ENCODE peak calls at places on chromosomes 2 and 18, in six cellular contexts. One of them, this sample, is unnamed. For H3K4me1 and H3K9me3, the result is how much of the 10 kb centered on the place peaks cover.

GRCh38 chr2:85181844-85182456 is 48.8 kb downstream of the TCF7L1 start:
- DNase-seq in transverse colon: no peak
- DNase-seq in spleen: peak
- DNase-seq in neural progenitor cell: no peak
- DNase-seq in suprapubic skin: no peak
- DNase-seq in left ventricle myocardium inferior: no peak
- DNase-seq in this sample: no peak

GRCh38 chr2:96760986-96761832 is 507 bp downstream of the CNNM4 start:
- DNase-seq in neural progenitor cell: peak
- DNase-seq in spleen: peak
- DNase-seq in left ventricle myocardium inferior: no peak
- DNase-seq in transverse colon: peak
- DNase-seq in suprapubic skin: no peak
- DNase-seq in this sample: peak

GRCh38 chr2:112834379-112835014 is 2.1 kb downstream of the IL1B start:
- DNase-seq in left ventricle myocardium inferior: no peak
- DNase-seq in suprapubic skin: no peak
- DNase-seq in neural progenitor cell: no peak
- DNase-seq in spleen: no peak
- DNase-seq in transverse colon: peak
- DNase-seq in this sample: no peak

GRCh38 chr2:240468300-240469238 is 33.1 kb downstream of the GPC1 start:
- DNase-seq in spleen: peak
- DNase-seq in transverse colon: peak
- DNase-seq in neural progenitor cell: no peak
- DNase-seq in left ventricle myocardium inferior: no peak
- DNase-seq in suprapubic skin: peak
- DNase-seq in this sample: peak

GRCh38 chr18:67463829-67464228 is 52.7 kb downstream of the DSEL start:
- DNase-seq in left ventricle myocardium inferior: no peak
- DNase-seq in spleen: no peak
- DNase-seq in neural progenitor cell: no peak
- DNase-seq in transverse colon: no peak
- DNase-seq in suprapubic skin: no peak
- DNase-seq in this sample: no peak

GRCh38 chr18:9886005-9886348 is 204 bp downstream of the TXNDC2 start:
- DNase-seq in transverse colon: no peak
- DNase-seq in spleen: no peak
- DNase-seq in neural progenitor cell: no peak
- DNase-seq in left ventricle myocardium inferior: no peak
- DNase-seq in suprapubic skin: no peak
- DNase-seq in this sample: no peak

GRCh38 chr2:195741191-195741590 is 84.2 kb downstream of the SLC39A10 start:
- DNase-seq in spleen: no peak
- DNase-seq in transverse colon: no peak
- DNase-seq in left ventricle myocardium inferior: no peak
- DNase-seq in suprapubic skin: no peak
- DNase-seq in neural progenitor cell: no peak
- DNase-seq in this sample: no peak

GRCh38 chr2:2974982-2975381 is 402.6 kb downstream of the EIPR1 start:
- DNase-seq in transverse colon: no peak
- DNase-seq in spleen: no peak
- DNase-seq in suprapubic skin: no peak
- DNase-seq in neural progenitor cell: no peak
- DNase-seq in left ventricle myocardium inferior: no peak
- DNase-seq in this sample: no peak

DNA sequence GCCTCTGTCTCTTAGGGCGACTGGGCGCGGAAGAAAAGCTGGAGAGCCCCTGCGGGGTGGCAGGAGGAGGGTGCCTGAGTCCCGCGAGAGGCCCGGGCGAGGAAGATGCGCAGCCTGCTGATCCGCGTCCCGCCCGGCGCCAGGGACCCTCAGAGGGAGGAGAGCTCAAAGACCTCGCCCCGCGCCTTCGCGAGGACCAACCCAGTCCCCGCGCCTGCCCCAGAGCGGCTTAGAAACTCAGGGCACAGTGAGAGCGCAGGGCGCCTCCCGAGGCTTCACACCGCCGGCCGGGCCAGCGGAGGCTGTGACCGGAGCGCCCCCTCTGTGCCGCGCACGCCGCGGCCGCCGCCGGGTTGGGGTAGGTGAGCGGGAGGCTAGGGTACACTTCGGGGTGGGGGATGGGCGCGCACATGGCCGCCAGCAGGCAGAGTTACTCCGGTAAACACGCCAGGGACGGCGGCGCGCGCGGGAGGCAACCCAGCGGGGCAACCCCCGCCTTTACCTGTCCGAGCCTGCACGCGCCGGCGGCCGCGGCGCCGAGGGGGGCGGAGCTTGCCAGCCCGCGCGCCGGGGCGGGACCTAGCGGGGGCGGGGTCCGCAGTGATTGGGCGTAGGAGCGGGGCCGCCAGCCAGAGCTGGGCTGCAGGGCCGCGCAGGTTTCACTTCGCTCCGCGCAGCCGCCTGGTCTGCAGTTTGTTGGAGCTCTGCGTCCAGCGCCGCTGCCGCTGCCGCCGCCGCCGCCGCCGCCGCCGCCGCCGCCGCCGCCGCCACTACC is at the start of gene BCL2L11:
- DNase-seq in spleen: peak
- DNase-seq in suprapubic skin: peak
- DNase-seq in left ventricle myocardium inferior: peak
- DNase-seq in transverse colon: peak
- DNase-seq in neural progenitor cell: peak
- DNase-seq in this sample: peak
- H3K4me1 ChIP-seq in spleen: half or more
- H3K4me1 ChIP-seq in suprapubic skin: half or more
- H3K4me1 ChIP-seq in left ventricle myocardium inferior: half or more
- H3K4me1 ChIP-seq in transverse colon: under half
- H3K4me1 ChIP-seq in neural progenitor cell: under half
- H3K4me1 ChIP-seq in this sample: under half

GRCh38 chr2:64688909-64689308 is 35.2 kb upstream of the SERTAD2 start:
- DNase-seq in neural progenitor cell: no peak
- DNase-seq in spleen: no peak
- DNase-seq in transverse colon: no peak
- DNase-seq in left ventricle myocardium inferior: no peak
- DNase-seq in suprapubic skin: no peak
- DNase-seq in this sample: no peak

GRCh38 chr2:64697286-64698023 is 43.7 kb upstream of the SERTAD2 start:
- DNase-seq in neural progenitor cell: no peak
- DNase-seq in left ventricle myocardium inferior: no peak
- DNase-seq in transverse colon: no peak
- DNase-seq in spleen: no peak
- DNase-seq in suprapubic skin: no peak
- DNase-seq in this sample: no peak

GRCh38 chr2:64695656-64696310 is 42.1 kb upstream of the SERTAD2 start:
- DNase-seq in neural progenitor cell: no peak
- DNase-seq in transverse colon: no peak
- DNase-seq in suprapubic skin: no peak
- DNase-seq in left ventricle myocardium inferior: no peak
- DNase-seq in spleen: no peak
- DNase-seq in this sample: no peak

GRCh38 chr2:64696631-64697030 is 42.9 kb upstream of the SERTAD2 start:
- DNase-seq in neural progenitor cell: no peak
- DNase-seq in transverse colon: no peak
- DNase-seq in left ventricle myocardium inferior: no peak
- DNase-seq in suprapubic skin: no peak
- DNase-seq in spleen: no peak
- DNase-seq in this sample: no peak

DNA sequence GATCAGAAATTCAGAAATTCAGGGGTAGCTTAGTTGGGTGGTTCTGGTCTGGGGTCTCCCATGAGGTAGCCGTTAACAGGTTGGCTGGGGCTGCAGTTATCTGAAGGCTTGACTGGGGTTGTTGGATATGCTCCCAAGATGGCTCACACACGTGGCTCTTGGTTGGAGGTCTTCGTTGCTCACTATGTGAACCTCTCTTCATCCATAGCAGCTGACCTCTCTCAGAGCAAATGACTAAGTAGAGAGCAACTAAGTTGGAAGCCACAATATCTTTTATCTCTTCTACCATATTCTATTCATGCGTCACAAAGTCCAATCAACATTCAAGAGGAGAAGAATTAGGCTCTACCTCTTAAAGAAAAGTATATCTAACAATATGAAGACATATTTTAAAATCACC is 38.7 kb upstream of the SERTAD2 start:
- DNase-seq in suprapubic skin: no peak
- DNase-seq in transverse colon: no peak
- DNase-seq in neural progenitor cell: no peak
- DNase-seq in left ventricle myocardium inferior: no peak
- DNase-seq in spleen: no peak
- DNase-seq in this sample: no peak
- H3K27ac ChIP-seq in suprapubic skin: no peak
- H3K27ac ChIP-seq in transverse colon: no peak
- H3K27ac ChIP-seq in neural progenitor cell: no peak
- H3K27ac ChIP-seq in left ventricle myocardium inferior: no peak
- H3K27ac ChIP-seq in spleen: no peak
- H3K27ac ChIP-seq in this sample: no peak

GRCh38 chr2:201538025-201538424 is 86.5 kb downstream of the STRADB start:
- DNase-seq in neural progenitor cell: no peak
- DNase-seq in left ventricle myocardium inferior: no peak
- DNase-seq in transverse colon: no peak
- DNase-seq in spleen: no peak
- DNase-seq in suprapubic skin: no peak
- DNase-seq in this sample: no peak
- H3K9me3 ChIP-seq in neural progenitor cell: under half
- H3K9me3 ChIP-seq in left ventricle myocardium inferior: under half
- H3K9me3 ChIP-seq in transverse colon: under half
- H3K9me3 ChIP-seq in spleen: under half
- H3K9me3 ChIP-seq in suprapubic skin: under half
- H3K9me3 ChIP-seq in this sample: under half

DNA sequence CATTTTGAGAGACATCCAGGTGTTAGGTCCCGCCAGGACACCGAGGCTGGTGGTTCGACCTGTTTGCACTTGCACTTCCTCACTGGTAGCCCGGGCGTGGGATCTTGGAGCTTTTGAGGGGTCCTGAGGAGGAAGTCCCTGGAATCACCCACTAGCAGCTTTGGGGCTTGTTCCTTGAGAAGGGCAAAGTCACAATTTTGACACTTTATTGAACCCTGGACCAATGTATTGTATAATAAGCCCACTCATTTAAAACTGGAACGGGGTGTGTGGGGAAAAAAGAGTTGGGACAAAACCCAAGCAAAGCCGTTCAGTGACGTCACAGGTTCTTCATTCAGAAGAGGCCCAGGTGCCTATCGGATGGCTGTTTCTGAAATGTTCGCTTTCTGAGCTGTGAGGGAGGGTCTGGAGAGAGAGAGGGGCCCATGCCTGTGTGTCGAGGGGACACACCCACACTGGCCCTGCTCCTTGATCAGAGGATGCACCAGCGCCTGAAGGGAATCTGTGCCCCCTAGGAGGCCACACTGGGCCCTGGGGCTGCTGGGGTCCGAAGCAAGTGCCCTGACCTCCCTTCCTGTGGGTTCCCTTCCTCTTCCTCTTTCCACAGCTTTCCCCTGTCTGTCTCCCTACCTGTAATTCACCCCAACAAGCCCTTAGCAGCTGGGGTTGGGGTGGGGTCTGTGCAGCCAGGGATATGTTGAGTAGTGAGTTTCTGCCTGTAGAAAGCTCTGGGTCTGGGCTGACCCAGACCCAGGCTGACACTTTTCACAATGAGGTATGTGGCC is 2.6 kb downstream of the LPIN1 start:
- DNase-seq in spleen: no peak
- DNase-seq in suprapubic skin: no peak
- DNase-seq in neural progenitor cell: no peak
- DNase-seq in transverse colon: no peak
- DNase-seq in left ventricle myocardium inferior: no peak
- DNase-seq in this sample: no peak
- H3K4me1 ChIP-seq in spleen: half or more
- H3K4me1 ChIP-seq in suprapubic skin: half or more
- H3K4me1 ChIP-seq in neural progenitor cell: under half
- H3K4me1 ChIP-seq in transverse colon: half or more
- H3K4me1 ChIP-seq in left ventricle myocardium inferior: half or more
- H3K4me1 ChIP-seq in this sample: half or more

GRCh38 chr2:164910091-164910899 is 45.0 kb downstream of the SLC38A11 start:
- DNase-seq in suprapubic skin: no peak
- DNase-seq in left ventricle myocardium inferior: no peak
- DNase-seq in transverse colon: peak
- DNase-seq in spleen: no peak
- DNase-seq in neural progenitor cell: no peak
- DNase-seq in this sample: peak

GRCh38 chr2:164913011-164913410 is 42.3 kb downstream of the SLC38A11 start:
- DNase-seq in suprapubic skin: no peak
- DNase-seq in left ventricle myocardium inferior: no peak
- DNase-seq in spleen: no peak
- DNase-seq in transverse colon: no peak
- DNase-seq in neural progenitor cell: peak
- DNase-seq in this sample: no peak

GRCh38 chr2:164913640-164914346 is 41.5 kb downstream of the SLC38A11 start:
- DNase-seq in neural progenitor cell: no peak
- DNase-seq in spleen: no peak
- DNase-seq in left ventricle myocardium inferior: no peak
- DNase-seq in suprapubic skin: no peak
- DNase-seq in transverse colon: no peak
- DNase-seq in this sample: no peak

GRCh38 chr2:164906947-164907346 is 48.4 kb downstream of the SLC38A11 start:
- DNase-seq in left ventricle myocardium inferior: no peak
- DNase-seq in neural progenitor cell: no peak
- DNase-seq in suprapubic skin: no peak
- DNase-seq in spleen: no peak
- DNase-seq in transverse colon: no peak
- DNase-seq in this sample: no peak

GRCh38 chr2:164911832-164912231 is 43.5 kb downstream of the SLC38A11 start:
- DNase-seq in spleen: no peak
- DNase-seq in left ventricle myocardium inferior: no peak
- DNase-seq in neural progenitor cell: no peak
- DNase-seq in transverse colon: no peak
- DNase-seq in suprapubic skin: no peak
- DNase-seq in this sample: no peak
- H3K27ac ChIP-seq in spleen: no peak
- H3K27ac ChIP-seq in left ventricle myocardium inferior: peak
- H3K27ac ChIP-seq in neural progenitor cell: no peak
- H3K27ac ChIP-seq in transverse colon: no peak
- H3K27ac ChIP-seq in suprapubic skin: no peak
- H3K27ac ChIP-seq in this sample: no peak

GRCh38 chr18:71239111-71239624 is 950.3 kb downstream of the SOCS6 start:
- DNase-seq in neural progenitor cell: no peak
- DNase-seq in suprapubic skin: no peak
- DNase-seq in left ventricle myocardium inferior: no peak
- DNase-seq in transverse colon: no peak
- DNase-seq in spleen: no peak
- DNase-seq in this sample: no peak

GRCh38 chr18:71237636-71238035 is 948.8 kb downstream of the SOCS6 start:
- DNase-seq in suprapubic skin: no peak
- DNase-seq in spleen: no peak
- DNase-seq in transverse colon: no peak
- DNase-seq in neural progenitor cell: no peak
- DNase-seq in left ventricle myocardium inferior: no peak
- DNase-seq in this sample: no peak

GRCh38 chr18:71242981-71243380 is 954.1 kb downstream of the SOCS6 start:
- DNase-seq in spleen: no peak
- DNase-seq in neural progenitor cell: peak
- DNase-seq in transverse colon: no peak
- DNase-seq in left ventricle myocardium inferior: no peak
- DNase-seq in suprapubic skin: no peak
- DNase-seq in this sample: no peak
- H3K9me3 ChIP-seq in spleen: under half
- H3K9me3 ChIP-seq in neural progenitor cell: under half
- H3K9me3 ChIP-seq in transverse colon: under half
- H3K9me3 ChIP-seq in left ventricle myocardium inferior: under half
- H3K9me3 ChIP-seq in suprapubic skin: under half
- H3K9me3 ChIP-seq in this sample: under half

This sample was measured in left lung.